ENCODE peak calls at places on chromosome 1, in ten cellular contexts. I is K562, W is fibroblast of lung, Q is PC-9, L is stomach, A is neural progenitor cell, V is uterus, M is sigmoid colon, D is transverse colon, O is cardiac muscle cell. K is an unnamed sample. For H3K9me3, the result is how much of the 10 kb centered on the place peaks cover.

GRCh38 chr1:234062166-234062565 is 157.7 kb downstream of the SLC35F3 start:
- DNase-seq in I (no peak), W (no peak), Q (peak), L (no peak), A (no peak), V (no peak), M (no peak), D (no peak), O (no peak), K (no peak)

GRCh38 chr1:6025269-6026094 is 20.2 kb upstream of the KCNAB2 start:
- DNase-seq in I (no peak), W (peak), Q (peak), L (no peak), A (no peak), V (no peak), M (no peak), D (no peak), O (no peak), K (no peak)

GRCh38 chr1:197210426-197210825 is 57.6 kb upstream of the CRB1 start:
- DNase-seq in I (no peak), W (peak), Q (no peak), L (no peak), A (no peak), V (no peak), M (no peak), D (no peak), O (no peak), K (no peak)

GRCh38 chr1:22576617-22577016 is 13.3 kb downstream of the EPHA8 start:
- DNase-seq in I (no peak), W (no peak), Q (no peak), L (no peak), A (no peak), V (no peak), M (no peak), D (no peak), O (no peak), K (no peak)

GRCh38 chr1:81679972-81680371 is 120.8 kb upstream of the ADGRL2 start:
- DNase-seq in I (no peak), W (peak), Q (no peak), L (peak), A (peak), V (no peak), M (peak), D (no peak), O (peak), K (no peak)

GRCh38 chr1:203135636-203136305 is 8.2 kb downstream of the ADORA1 start:
- DNase-seq in I (no peak), W (no peak), Q (peak), L (no peak), A (no peak), V (no peak), M (peak), D (no peak), O (no peak), K (no peak)

GRCh38 chr1:173914366-173914871 is 2.7 kb downstream of the SERPINC1 start:
- DNase-seq in I (peak), W (no peak), Q (peak), L (peak), A (peak), V (no peak), M (no peak), D (peak), O (peak), K (no peak)

GRCh38 chr1:63799810-63800209 is 26.0 kb downstream of the ROR1 start:
- DNase-seq in I (no peak), W (peak), Q (no peak), L (no peak), A (no peak), V (peak), M (no peak), D (no peak), O (no peak), K (no peak)

GRCh38 chr1:26081267-26082019 is 14.0 kb upstream of the TRIM63 start:
- DNase-seq in I (peak), W (peak), Q (no peak), L (no peak), A (no peak), V (no peak), M (no peak), D (no peak), O (no peak), K (no peak)

GRCh38 chr1:194103516-194104246 is 917.3 kb upstream of the B3GALT2 start:
- DNase-seq in I (no peak), W (no peak), Q (no peak), L (no peak), A (no peak), V (no peak), M (no peak), D (no peak), O (no peak), K (no peak)

GRCh38 chr1:90045853-90046563 is 51.1 kb downstream of the ZNF326 start:
- DNase-seq in I (peak), W (peak), Q (peak), L (no peak), A (peak), V (no peak), M (no peak), D (no peak), O (peak), K (no peak)

GRCh38 chr1:105172803-105173202 is 1423.1 kb downstream of the AMY1C start:
- DNase-seq in I (no peak), W (no peak), Q (no peak), L (no peak), A (peak), V (no peak), M (no peak), D (no peak), O (peak), K (no peak)

GRCh38 chr1:74323937-74324473 is 88.8 kb downstream of the TNNI3K start:
- DNase-seq in I (no peak), W (peak), Q (no peak), L (no peak), A (no peak), V (no peak), M (no peak), D (no peak), O (peak), K (no peak)

GRCh38 chr1:175824079-175824478 is 80.7 kb upstream of the TNR start:
- DNase-seq in I (peak), W (no peak), Q (no peak), L (no peak), A (peak), V (no peak), M (no peak), D (no peak), O (peak), K (no peak)

GRCh38 chr1:157274698-157275534 is 136.7 kb upstream of the ETV3 start:
- DNase-seq in I (peak), W (peak), Q (no peak), L (no peak), A (no peak), V (no peak), M (no peak), D (no peak), O (no peak), K (no peak)

DNA sequence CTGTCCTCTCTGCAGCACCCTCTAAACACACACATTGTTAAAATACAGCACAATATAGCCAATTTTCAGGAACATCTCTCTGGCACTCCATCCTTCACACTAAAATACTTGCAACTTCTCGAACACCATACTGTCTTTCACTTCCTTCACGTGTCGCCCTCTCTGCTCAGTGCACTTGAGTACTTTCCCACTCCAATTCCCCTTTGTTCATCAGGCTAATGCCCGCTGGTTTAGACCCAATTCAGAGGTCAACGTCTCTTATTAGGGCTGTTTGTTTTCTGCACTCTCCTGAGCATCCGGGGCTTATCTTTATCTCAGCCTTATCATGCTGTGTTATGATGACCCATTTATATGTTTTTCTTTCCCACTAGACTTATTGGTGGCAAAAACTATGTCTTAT is 238.1 kb upstream of the SGIP1 start:
- DNase-seq in I (no peak), W (no peak), Q (no peak), L (no peak), A (no peak), V (no peak), M (no peak), D (no peak), O (no peak), K (no peak)
- H3K27ac ChIP-seq in I (no peak), W (no peak), Q (peak), L (peak), A (no peak), V (peak), M (no peak), D (no peak), O (no peak), K (no peak)

DNA sequence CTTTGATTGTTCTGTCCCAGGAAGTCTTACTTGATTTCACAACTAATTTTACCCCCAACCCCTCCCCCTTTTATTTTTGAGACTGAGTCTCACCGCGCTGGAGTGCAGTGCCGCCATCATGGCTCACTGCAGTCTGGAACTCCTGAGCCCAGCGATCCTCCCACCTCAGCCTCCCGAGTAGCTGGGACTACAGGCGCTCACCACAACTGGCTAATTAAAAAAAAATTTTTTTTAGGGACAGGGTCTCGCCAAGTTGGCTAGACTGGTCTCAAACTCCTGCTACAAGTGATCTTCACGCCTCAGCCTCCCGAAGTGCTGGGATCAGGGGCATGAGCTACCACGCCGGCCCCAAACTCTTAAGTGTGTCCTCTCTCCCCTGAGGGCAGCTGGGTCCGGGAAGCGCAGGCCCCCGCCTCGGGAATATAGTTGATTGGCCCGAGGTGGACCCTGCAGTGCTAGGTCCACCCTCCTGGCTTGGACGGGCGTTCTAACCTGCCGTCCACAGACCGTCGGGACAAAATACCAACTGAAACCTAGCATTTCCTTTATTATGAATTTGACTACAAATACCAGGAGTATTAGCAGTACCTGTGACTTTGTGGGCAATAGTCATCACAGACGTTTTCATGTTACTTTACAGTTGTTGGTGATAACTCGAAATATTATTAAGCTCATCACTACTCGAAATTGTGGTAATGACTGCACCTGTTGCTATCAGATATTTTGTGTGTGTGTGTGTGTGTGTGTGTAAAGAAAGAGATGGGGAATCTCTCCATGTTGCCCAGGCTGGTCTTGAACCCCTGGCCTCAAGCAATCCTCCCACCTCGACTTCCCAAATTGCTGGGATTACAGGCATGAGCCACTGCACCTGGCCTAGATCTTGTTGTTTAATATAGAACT is 642 bp upstream of the PARP1 start:
- DNase-seq in I (no peak), W (no peak), Q (no peak), L (no peak), A (no peak), V (peak), M (no peak), D (no peak), O (no peak), K (no peak)
- TF ChIP-seq CTCF in I (no peak), W (no peak), Q (peak), L (peak), A (no peak), V (no peak), M (no peak), D (no peak), O (no peak), K (no peak)

GRCh38 chr1:49906365-49906764 is 117.4 kb downstream of the AGBL4 start:
- DNase-seq in I (no peak), W (no peak), Q (no peak), L (no peak), A (no peak), V (no peak), M (no peak), D (no peak), O (no peak), K (no peak)
- H3K9me3 ChIP-seq in I (under half), W (under half), Q (under half), L (under half), A (under half), V (under half), M (under half), D (under half), O (under half), K (under half)

GRCh38 chr1:180169641-180170155 is 15.0 kb downstream of the QSOX1 start:
- DNase-seq in I (no peak), W (no peak), Q (no peak), L (peak), A (no peak), V (no peak), M (peak), D (no peak), O (no peak), K (no peak)
- H3K27ac ChIP-seq in I (no peak), W (no peak), Q (peak), L (peak), A (no peak), V (no peak), M (no peak), D (peak), O (no peak), K (peak)

GRCh38 chr1:42657981-42658879 is at the start of gene PPIH:
- DNase-seq in I (peak), W (peak), Q (peak), L (peak), A (peak), V (peak), M (peak), D (peak), O (peak), K (peak)
- TF ChIP-seq CTCF in I (no peak), W (no peak), Q (no peak), L (peak), A (peak), V (peak), M (peak), D (peak), O (no peak), K (no peak)

DNA sequence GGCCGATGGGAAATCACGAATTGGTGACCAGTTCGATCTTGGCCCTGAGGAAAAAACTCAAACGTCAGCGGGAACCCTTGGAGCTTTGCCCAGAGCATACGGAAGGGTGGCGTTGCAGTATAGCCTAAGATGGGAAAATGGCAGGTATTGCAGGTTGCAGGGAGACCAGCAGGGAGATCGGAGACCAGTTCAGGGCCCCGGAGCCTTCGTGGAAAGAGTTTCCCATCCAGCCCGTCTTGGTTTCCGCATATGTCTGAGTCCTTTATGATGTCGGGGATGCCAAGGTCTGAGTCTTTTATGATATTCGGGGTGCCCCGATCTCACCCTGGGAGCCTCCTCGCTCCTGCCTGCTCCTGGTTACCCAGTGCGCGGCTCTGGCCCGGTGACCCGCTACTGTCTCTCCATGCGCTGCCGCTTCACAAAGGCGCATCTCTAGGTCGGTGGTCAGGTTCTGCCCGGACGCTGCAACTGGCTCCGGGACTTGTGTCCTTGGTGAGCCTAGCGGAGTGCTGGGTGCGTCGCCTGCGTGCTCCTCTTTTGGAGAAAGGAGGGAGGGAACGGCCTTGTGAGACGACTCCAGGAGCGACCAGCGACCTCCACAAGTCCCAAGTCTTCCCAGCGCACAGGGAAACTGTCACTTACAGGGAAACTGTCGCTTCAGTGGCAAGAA is 94.2 kb downstream of the PRKAB2 start:
- DNase-seq in I (no peak), W (no peak), Q (no peak), L (no peak), A (no peak), V (no peak), M (no peak), D (no peak), O (peak), K (no peak)
- H3K9me3 ChIP-seq in I (under half), W (under half), Q (under half), L (under half), A (under half), V (under half), M (under half), D (under half), O (under half), K (under half)

GRCh38 chr1:201597551-201598230 is 58.8 kb downstream of the NAV1 start:
- DNase-seq in I (no peak), W (no peak), Q (peak), L (peak), A (no peak), V (no peak), M (peak), D (peak), O (no peak), K (no peak)
- H3K27ac ChIP-seq in I (no peak), W (no peak), Q (no peak), L (peak), A (no peak), V (no peak), M (no peak), D (peak), O (no peak), K (peak)